ENCODE peak calls at places on chromosomes 6 and 20, in six cellular contexts. One of them, this sample, is unnamed.

GRCh38 chr6:20286968-20287565 is 74.8 kb upstream of the MBOAT1 start:
- DNase-seq in heart right ventricle: no peak
- DNase-seq in brain microvascular endothelial cell: no peak
- DNase-seq in WTC11: no peak
- DNase-seq in RWPE1: no peak
- DNase-seq in kidney epithelial cell: no peak
- DNase-seq in this sample: no peak

GRCh38 chr20:63090682-63091571 is 84.2 kb upstream of the BHLHE23 start:
- DNase-seq in brain microvascular endothelial cell: no peak
- DNase-seq in WTC11: peak; percentile 10
- DNase-seq in heart right ventricle: peak; percentile 3
- DNase-seq in kidney epithelial cell: no peak
- DNase-seq in RWPE1: no peak
- DNase-seq in this sample: peak; percentile 44

GRCh38 chr6:134840086-134840485 is 109.8 kb downstream of the ALDH8A1 start:
- DNase-seq in heart right ventricle: no peak
- DNase-seq in brain microvascular endothelial cell: no peak
- DNase-seq in WTC11: no peak
- DNase-seq in RWPE1: no peak
- DNase-seq in kidney epithelial cell: no peak
- DNase-seq in this sample: no peak

GRCh38 chr20:50654899-50655298 is 36.4 kb downstream of the RIPOR3 start:
- DNase-seq in kidney epithelial cell: no peak
- DNase-seq in RWPE1: no peak
- DNase-seq in WTC11: no peak
- DNase-seq in brain microvascular endothelial cell: no peak
- DNase-seq in heart right ventricle: no peak
- DNase-seq in this sample: no peak

GRCh38 chr6:119856136-119856535 is 506.6 kb upstream of the MAN1A1 start:
- DNase-seq in RWPE1: peak; percentile 17
- DNase-seq in kidney epithelial cell: no peak
- DNase-seq in heart right ventricle: no peak
- DNase-seq in WTC11: no peak
- DNase-seq in brain microvascular endothelial cell: peak; percentile 1
- DNase-seq in this sample: no peak

GRCh38 chr6:126232671-126233070 is 107.2 kb upstream of the CENPW start:
- DNase-seq in RWPE1: no peak
- DNase-seq in kidney epithelial cell: no peak
- DNase-seq in brain microvascular endothelial cell: no peak
- DNase-seq in WTC11: no peak
- DNase-seq in heart right ventricle: no peak
- DNase-seq in this sample: no peak

GRCh38 chr6:120405947-120406346 is 928.3 kb downstream of the TBC1D32 start:
- DNase-seq in kidney epithelial cell: no peak
- DNase-seq in RWPE1: no peak
- DNase-seq in WTC11: peak; percentile 40
- DNase-seq in brain microvascular endothelial cell: no peak
- DNase-seq in heart right ventricle: no peak
- DNase-seq in this sample: no peak

GRCh38 chr6:134005824-134006223 is 46.6 kb downstream of the SLC2A12 start:
- DNase-seq in WTC11: no peak
- DNase-seq in heart right ventricle: no peak
- DNase-seq in brain microvascular endothelial cell: no peak
- DNase-seq in RWPE1: no peak
- DNase-seq in kidney epithelial cell: no peak
- DNase-seq in this sample: no peak

GRCh38 chr6:26086214-26086613 is 1.0 kb upstream of the HFE start:
- DNase-seq in brain microvascular endothelial cell: no peak
- DNase-seq in WTC11: no peak
- DNase-seq in RWPE1: no peak
- DNase-seq in kidney epithelial cell: no peak
- DNase-seq in heart right ventricle: no peak
- DNase-seq in this sample: no peak

GRCh38 chr6:15730442-15730841 is 67.6 kb upstream of the DTNBP1 start:
- DNase-seq in brain microvascular endothelial cell: no peak
- DNase-seq in heart right ventricle: no peak
- DNase-seq in kidney epithelial cell: no peak
- DNase-seq in RWPE1: no peak
- DNase-seq in WTC11: no peak
- DNase-seq in this sample: no peak

GRCh38 chr6:43089874-43090556 is 13.9 kb downstream of the PTK7 start:
- DNase-seq in WTC11: no peak
- DNase-seq in kidney epithelial cell: no peak
- DNase-seq in heart right ventricle: no peak
- DNase-seq in RWPE1: no peak
- DNase-seq in brain microvascular endothelial cell: no peak
- DNase-seq in this sample: no peak

GRCh38 chr20:38369387-38369786 is 23.1 kb downstream of the LBP start:
- DNase-seq in heart right ventricle: no peak
- DNase-seq in brain microvascular endothelial cell: peak; percentile 10
- DNase-seq in RWPE1: peak; percentile 43
- DNase-seq in kidney epithelial cell: no peak
- DNase-seq in WTC11: no peak
- DNase-seq in this sample: no peak

GRCh38 chr20:1888796-1889463 is 6.3 kb upstream of the SIRPA start:
- DNase-seq in WTC11: no peak
- DNase-seq in heart right ventricle: no peak
- DNase-seq in brain microvascular endothelial cell: no peak
- DNase-seq in kidney epithelial cell: no peak
- DNase-seq in RWPE1: peak; percentile 56
- DNase-seq in this sample: peak; percentile 88

GRCh38 chr6:101393291-101394251 is at the start of gene GRIK2:
- DNase-seq in kidney epithelial cell: no peak
- DNase-seq in brain microvascular endothelial cell: peak; percentile 56
- DNase-seq in RWPE1: peak; percentile 34
- DNase-seq in heart right ventricle: peak; percentile 49
- DNase-seq in WTC11: peak; percentile 75
- DNase-seq in this sample: no peak

GRCh38 chr6:28537065-28537464 is 11.4 kb downstream of the GPX5 start:
- DNase-seq in heart right ventricle: no peak
- DNase-seq in RWPE1: no peak
- DNase-seq in brain microvascular endothelial cell: peak; percentile 45
- DNase-seq in WTC11: peak; percentile 30
- DNase-seq in kidney epithelial cell: no peak
- DNase-seq in this sample: no peak

GRCh38 chr6:79927758-79928157 is 19.6 kb downstream of the ELOVL4 start:
- DNase-seq in RWPE1: no peak
- DNase-seq in brain microvascular endothelial cell: no peak
- DNase-seq in heart right ventricle: no peak
- DNase-seq in WTC11: no peak
- DNase-seq in kidney epithelial cell: no peak
- DNase-seq in this sample: no peak

GRCh38 chr20:60453847-60454246 is 495.6 kb downstream of the CDH26 start:
- DNase-seq in RWPE1: no peak
- DNase-seq in kidney epithelial cell: no peak
- DNase-seq in brain microvascular endothelial cell: no peak
- DNase-seq in heart right ventricle: no peak
- DNase-seq in WTC11: peak; percentile 65
- DNase-seq in this sample: no peak

GRCh38 chr6:31690231-31691077 is 9.6 kb upstream of the LY6G5C start:
- DNase-seq in brain microvascular endothelial cell: no peak
- DNase-seq in RWPE1: no peak
- DNase-seq in kidney epithelial cell: no peak
- DNase-seq in WTC11: no peak
- DNase-seq in heart right ventricle: no peak
- DNase-seq in this sample: no peak

GRCh38 chr20:43752561-43753301 is 25.9 kb upstream of the GTSF1L start:
- DNase-seq in kidney epithelial cell: peak; percentile 94
- DNase-seq in heart right ventricle: no peak
- DNase-seq in brain microvascular endothelial cell: peak; percentile 89
- DNase-seq in RWPE1: no peak
- DNase-seq in WTC11: no peak
- DNase-seq in this sample: peak; percentile 78

GRCh38 chr6:150596439-150596838 is 3.2 kb upstream of the PLEKHG1 start:
- DNase-seq in brain microvascular endothelial cell: no peak
- DNase-seq in WTC11: no peak
- DNase-seq in kidney epithelial cell: no peak
- DNase-seq in RWPE1: no peak
- DNase-seq in heart right ventricle: no peak
- DNase-seq in this sample: no peak

GRCh38 chr20:24734139-24734538 is 214.9 kb upstream of the CST7 start:
- DNase-seq in kidney epithelial cell: no peak
- DNase-seq in brain microvascular endothelial cell: no peak
- DNase-seq in heart right ventricle: no peak
- DNase-seq in RWPE1: no peak
- DNase-seq in WTC11: no peak
- DNase-seq in this sample: no peak

GRCh38 chr20:32116079-32116521 is 6.6 kb downstream of the TM9SF4 start:
- DNase-seq in RWPE1: no peak
- DNase-seq in heart right ventricle: no peak
- DNase-seq in WTC11: no peak
- DNase-seq in kidney epithelial cell: no peak
- DNase-seq in brain microvascular endothelial cell: no peak
- DNase-seq in this sample: no peak

GRCh38 chr20:32114305-32114960 is 4.9 kb downstream of the TM9SF4 start:
- DNase-seq in RWPE1: no peak
- DNase-seq in WTC11: no peak
- DNase-seq in brain microvascular endothelial cell: no peak
- DNase-seq in kidney epithelial cell: no peak
- DNase-seq in heart right ventricle: no peak
- DNase-seq in this sample: no peak

GRCh38 chr6:15474196-15474595 is 188.6 kb downstream of the DTNBP1 start:
- DNase-seq in RWPE1: no peak
- DNase-seq in heart right ventricle: no peak
- DNase-seq in kidney epithelial cell: no peak
- DNase-seq in brain microvascular endothelial cell: no peak
- DNase-seq in WTC11: no peak
- DNase-seq in this sample: no peak

GRCh38 chr20:4320284-4320683 is 304.9 kb upstream of the RNF24 start:
- DNase-seq in kidney epithelial cell: no peak
- DNase-seq in heart right ventricle: no peak
- DNase-seq in WTC11: no peak
- DNase-seq in brain microvascular endothelial cell: no peak
- DNase-seq in RWPE1: no peak
- DNase-seq in this sample: peak; percentile 87

GRCh38 chr20:36273414-36274247 is 32.5 kb upstream of the DLGAP4 start:
- DNase-seq in RWPE1: peak; percentile 41
- DNase-seq in heart right ventricle: no peak
- DNase-seq in WTC11: no peak
- DNase-seq in brain microvascular endothelial cell: peak; percentile 6
- DNase-seq in kidney epithelial cell: no peak
- DNase-seq in this sample: no peak
- TF ChIP-seq CTCF in RWPE1: peak; percentile 35
- TF ChIP-seq CTCF in heart right ventricle: peak; percentile 19
- TF ChIP-seq CTCF in WTC11: no peak
- TF ChIP-seq CTCF in brain microvascular endothelial cell: peak; percentile 65
- TF ChIP-seq CTCF in kidney epithelial cell: peak; percentile 40
- TF ChIP-seq CTCF in this sample: no peak

GRCh38 chr20:58840816-58841538 is 9.7 kb downstream of the GNAS-AS1 start:
- DNase-seq in RWPE1: no peak
- DNase-seq in kidney epithelial cell: no peak
- DNase-seq in heart right ventricle: no peak
- DNase-seq in brain microvascular endothelial cell: no peak
- DNase-seq in WTC11: no peak
- DNase-seq in this sample: no peak

GRCh38 chr20:58839991-58840747 is 10.5 kb downstream of the GNAS-AS1 start:
- DNase-seq in brain microvascular endothelial cell: no peak
- DNase-seq in heart right ventricle: no peak
- DNase-seq in RWPE1: no peak
- DNase-seq in WTC11: peak; percentile 34
- DNase-seq in kidney epithelial cell: no peak
- DNase-seq in this sample: no peak

GRCh38 chr20:58837717-58838116 is 13.0 kb downstream of the GNAS-AS1 start:
- DNase-seq in kidney epithelial cell: no peak
- DNase-seq in RWPE1: no peak
- DNase-seq in brain microvascular endothelial cell: no peak
- DNase-seq in WTC11: no peak
- DNase-seq in heart right ventricle: no peak
- DNase-seq in this sample: no peak

GRCh38 chr20:58839474-58839874 is 11.2 kb downstream of the GNAS-AS1 start:
- DNase-seq in kidney epithelial cell: no peak
- DNase-seq in brain microvascular endothelial cell: no peak
- DNase-seq in heart right ventricle: peak; percentile 43
- DNase-seq in WTC11: peak; percentile 75
- DNase-seq in RWPE1: peak; percentile 44
- DNase-seq in this sample: no peak

GRCh38 chr20:58838174-58838573 is 12.5 kb downstream of the GNAS-AS1 start:
- DNase-seq in RWPE1: no peak
- DNase-seq in WTC11: no peak
- DNase-seq in heart right ventricle: no peak
- DNase-seq in kidney epithelial cell: no peak
- DNase-seq in brain microvascular endothelial cell: no peak
- DNase-seq in this sample: no peak
- TF ChIP-seq CTCF in RWPE1: no peak
- TF ChIP-seq CTCF in WTC11: no peak
- TF ChIP-seq CTCF in heart right ventricle: no peak
- TF ChIP-seq CTCF in kidney epithelial cell: no peak
- TF ChIP-seq CTCF in brain microvascular endothelial cell: peak; percentile 12
- TF ChIP-seq CTCF in this sample: no peak

DNA sequence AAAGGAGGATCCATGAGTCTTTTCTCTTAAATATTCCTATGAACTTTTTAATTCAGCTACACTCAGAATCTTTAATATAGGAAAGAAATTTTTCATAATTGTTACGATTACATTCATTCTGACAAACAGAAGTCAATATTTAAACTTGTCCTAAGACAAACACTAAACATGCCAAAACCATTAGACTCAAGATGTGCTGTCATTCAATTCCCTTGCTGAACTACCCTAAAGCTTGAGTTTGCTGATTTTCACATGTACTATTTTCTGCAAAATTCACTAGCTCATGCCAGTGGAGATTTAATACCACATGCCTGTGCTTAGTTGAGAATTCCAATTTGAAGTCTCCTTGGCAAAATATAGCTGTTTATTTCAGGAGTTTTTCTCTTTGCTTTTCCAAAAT is 448.1 kb downstream of the COL12A1 start:
- DNase-seq in heart right ventricle: no peak
- DNase-seq in kidney epithelial cell: no peak
- DNase-seq in WTC11: no peak
- DNase-seq in RWPE1: no peak
- DNase-seq in brain microvascular endothelial cell: no peak
- DNase-seq in this sample: no peak
- TF ChIP-seq CTCF in heart right ventricle: no peak
- TF ChIP-seq CTCF in kidney epithelial cell: no peak
- TF ChIP-seq CTCF in WTC11: no peak
- TF ChIP-seq CTCF in RWPE1: no peak
- TF ChIP-seq CTCF in brain microvascular endothelial cell: no peak
- TF ChIP-seq CTCF in this sample: no peak

GRCh38 chr20:56624786-56625681 is 4.1 kb upstream of the TFAP2C start:
- DNase-seq in kidney epithelial cell: no peak
- DNase-seq in WTC11: peak; percentile 42
- DNase-seq in brain microvascular endothelial cell: no peak
- DNase-seq in heart right ventricle: no peak
- DNase-seq in RWPE1: no peak
- DNase-seq in this sample: no peak

GRCh38 chr20:56627122-56628014 is 1.7 kb upstream of the TFAP2C start:
- DNase-seq in heart right ventricle: no peak
- DNase-seq in kidney epithelial cell: no peak
- DNase-seq in brain microvascular endothelial cell: no peak
- DNase-seq in WTC11: peak; percentile 28
- DNase-seq in RWPE1: no peak
- DNase-seq in this sample: no peak

GRCh38 chr20:56625837-56626236 is 3.3 kb upstream of the TFAP2C start:
- DNase-seq in brain microvascular endothelial cell: no peak
- DNase-seq in heart right ventricle: no peak
- DNase-seq in RWPE1: no peak
- DNase-seq in WTC11: peak; percentile 16
- DNase-seq in kidney epithelial cell: no peak
- DNase-seq in this sample: no peak

GRCh38 chr20:56628015-56628872 is 862 bp upstream of the TFAP2C start:
- DNase-seq in kidney epithelial cell: no peak
- DNase-seq in brain microvascular endothelial cell: no peak
- DNase-seq in heart right ventricle: peak; percentile 12
- DNase-seq in WTC11: peak; percentile 50
- DNase-seq in RWPE1: peak; percentile 42
- DNase-seq in this sample: no peak

GRCh38 chr20:56626367-56627121 is 2.6 kb upstream of the TFAP2C start:
- DNase-seq in WTC11: peak; percentile 79
- DNase-seq in brain microvascular endothelial cell: no peak
- DNase-seq in kidney epithelial cell: no peak
- DNase-seq in heart right ventricle: no peak
- DNase-seq in RWPE1: peak; percentile 32
- DNase-seq in this sample: no peak
- TF ChIP-seq CTCF in WTC11: peak; percentile 77
- TF ChIP-seq CTCF in brain microvascular endothelial cell: peak; percentile 65
- TF ChIP-seq CTCF in kidney epithelial cell: peak; percentile 40
- TF ChIP-seq CTCF in heart right ventricle: peak; percentile 18
- TF ChIP-seq CTCF in RWPE1: peak; percentile 38
- TF ChIP-seq CTCF in this sample: no peak

This sample was measured in CD14-positive monocyte.